ENCODE peak calls at places on chromosomes 13 and 19, in five cellular contexts. J is GM23338, V is tibial artery, U is heart right ventricle, N is fibroblast of lung. C is an unnamed sample.

GRCh38 chr19:1668048-1668338 is 15.6 kb upstream of the TCF3 start:
- DNase-seq in V (no peak), U (no peak), N (no peak), J (no peak), C (no peak)

GRCh38 chr19:872266-872951 is 12.9 kb downstream of the CFD start:
- DNase-seq in V (no peak), U (peak; percentile 50), J (peak; percentile 82), N (peak; percentile 68), C (peak; percentile 77)

GRCh38 chr19:3554254-3555083 is 2.9 kb downstream of the MFSD12 start:
- DNase-seq in N (no peak), J (no peak), V (no peak), U (no peak), C (peak; percentile 33)

GRCh38 chr13:83024955-83025594 is 857.2 kb downstream of the SLITRK1 start:
- DNase-seq in U (no peak), V (no peak), J (no peak), N (peak; percentile 0), C (no peak)

GRCh38 chr13:76820759-76821158 is 65.4 kb downstream of the KCTD12 start:
- DNase-seq in U (peak; percentile 78), J (peak; percentile 8), N (no peak), V (peak; percentile 80), C (no peak)

GRCh38 chr13:111232191-111232590 is 88.3 kb upstream of the TEX29 start:
- DNase-seq in J (no peak), V (no peak), N (no peak), U (no peak), C (no peak)

GRCh38 chr13:24911135-24911524 is 147.2 kb downstream of the RNF17 start:
- DNase-seq in J (no peak), N (peak; percentile 54), U (no peak), V (no peak), C (no peak)

GRCh38 chr13:48838193-48839000 is 137.3 kb upstream of the FNDC3A start:
- DNase-seq in U (no peak), J (no peak), N (no peak), V (no peak), C (no peak)

GRCh38 chr13:25645681-25646080 is 273.9 kb downstream of the ATP8A2 start:
- DNase-seq in J (no peak), U (no peak), N (no peak), V (no peak), C (no peak)

GRCh38 chr19:53908106-53908932 is 759 bp upstream of the CACNG7 start:
- DNase-seq in V (no peak), J (peak; percentile 95), N (peak; percentile 51), U (peak; percentile 36), C (no peak)

GRCh38 chr13:99196466-99197256 is 4.0 kb upstream of the UBAC2 start:
- DNase-seq in V (no peak), U (no peak), J (no peak), N (no peak), C (no peak)

GRCh38 chr13:113623491-113624234 is 34.3 kb downstream of the ATP4B start:
- DNase-seq in N (no peak), J (no peak), U (no peak), V (no peak), C (no peak)

GRCh38 chr13:94660695-94661324 is 51.5 kb downstream of the SOX21 start:
- DNase-seq in N (peak; percentile 11), U (no peak), V (no peak), J (peak; percentile 75), C (no peak)

GRCh38 chr13:20528451-20528850 is 2.8 kb upstream of the CRYL1 start:
- DNase-seq in V (no peak), N (no peak), U (no peak), J (no peak), C (no peak)

GRCh38 chr19:16458391-16459128 is 13.2 kb downstream of the EPS15L1 start:
- DNase-seq in U (no peak), N (no peak), V (no peak), J (no peak), C (no peak)

GRCh38 chr13:48862572-48862971 is 113.1 kb upstream of the FNDC3A start:
- DNase-seq in U (no peak), V (no peak), J (no peak), N (no peak), C (no peak)

GRCh38 chr13:30870049-30870884 is 35.8 kb upstream of the MEDAG start:
- DNase-seq in N (peak; percentile 99), J (peak; percentile 82), V (peak; percentile 96), U (peak; percentile 65), C (no peak)

GRCh38 chr13:76795701-76796695 is 90.2 kb downstream of the KCTD12 start:
- DNase-seq in U (no peak), J (no peak), N (no peak), V (no peak), C (no peak)

GRCh38 chr13:109425821-109426689 is 360.3 kb downstream of the IRS2 start:
- DNase-seq in N (no peak), U (no peak), V (no peak), J (no peak), C (no peak)

GRCh38 chr19:13644648-13645047 is 119.7 kb upstream of the MRI1 start:
- DNase-seq in U (no peak), N (no peak), V (no peak), J (no peak), C (no peak)

GRCh38 chr13:44219808-44220544 is 153.6 kb upstream of the SERP2 start:
- DNase-seq in U (no peak), J (no peak), N (peak; percentile 92), V (no peak), C (no peak)

GRCh38 chr13:30156270-30156669 is 151.1 kb downstream of the KATNAL1 start:
- DNase-seq in U (no peak), V (no peak), N (no peak), J (no peak), C (no peak)

GRCh38 chr19:435056-435706 is 25.7 kb downstream of the SHC2 start:
- DNase-seq in N (no peak), J (no peak), V (no peak), U (no peak), C (no peak)

GRCh38 chr13:51311957-51312520 is 27.5 kb upstream of the SERPINE3 start:
- DNase-seq in V (no peak), J (no peak), N (no peak), U (no peak), C (no peak)

GRCh38 chr19:31356587-31357314 is 7.5 kb upstream of the TSHZ3 start:
- DNase-seq in V (no peak), U (no peak), N (peak; percentile 33), J (peak; percentile 80), C (peak; percentile 34)

GRCh38 chr19:31354919-31355318 is 5.7 kb upstream of the TSHZ3 start:
- DNase-seq in J (peak; percentile 45), U (no peak), V (no peak), N (no peak), C (no peak)

GRCh38 chr19:31357315-31357673 is 8.1 kb upstream of the TSHZ3 start:
- DNase-seq in U (no peak), J (no peak), N (no peak), V (no peak), C (no peak)

GRCh38 chr19:31354316-31354715 is 5.1 kb upstream of the TSHZ3 start:
- DNase-seq in J (peak; percentile 53), U (no peak), N (no peak), V (no peak), C (no peak)

GRCh38 chr19:31355330-31356289 is 6.4 kb upstream of the TSHZ3 start:
- DNase-seq in J (peak; percentile 95), U (no peak), V (no peak), N (peak; percentile 38), C (no peak)
- H3K4me3 ChIP-seq in J (peak overlapping the region; percentile 83), U (no peak overlapping the region), V (no peak overlapping the region), N (no peak overlapping the region), C (no peak overlapping the region)

DNA sequence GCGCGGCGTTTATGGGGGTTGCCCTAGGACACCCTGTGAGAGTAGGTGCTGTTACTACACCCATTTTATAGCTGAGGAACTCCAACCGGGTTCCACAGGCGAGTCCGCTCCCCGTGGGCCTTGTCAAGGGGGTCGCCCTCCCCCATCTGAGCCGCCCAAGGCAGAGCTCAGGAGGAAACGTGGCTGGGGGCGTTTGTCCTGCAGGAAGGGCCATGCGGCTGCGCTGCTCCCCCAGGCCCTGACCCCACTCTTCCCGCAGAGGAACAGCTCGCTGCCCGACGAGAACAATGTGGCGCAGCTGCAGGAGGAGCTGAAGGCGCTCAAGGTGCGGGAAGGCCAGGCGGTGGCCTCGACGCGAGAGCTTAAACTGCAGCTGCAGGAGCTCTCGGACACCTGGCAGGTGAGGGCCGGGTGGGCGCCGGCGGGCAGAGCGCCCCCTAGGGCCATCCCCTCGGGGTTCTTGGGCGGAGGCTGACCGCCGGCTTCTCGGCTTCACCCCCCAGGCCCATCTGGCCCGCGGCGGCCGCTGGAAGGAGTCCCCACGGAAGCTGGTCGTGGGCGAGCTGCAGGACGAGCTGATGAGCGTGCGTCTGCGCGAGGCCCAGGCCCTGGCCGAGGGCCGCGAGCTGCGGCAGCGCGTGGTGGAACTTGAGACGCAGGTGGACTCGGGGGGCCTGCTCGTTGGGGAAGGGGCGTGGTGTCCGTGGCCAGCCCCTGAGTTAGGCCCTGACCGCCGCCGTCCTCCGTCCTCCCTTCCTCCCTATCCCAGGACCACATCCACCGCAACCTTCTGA is 12.4 kb downstream of the PRR36 start:
- DNase-seq in U (no peak), J (peak; percentile 80), V (no peak), N (no peak), C (no peak)
- TF ChIP-seq CTCF in U (no peak), J (peak; percentile 65), V (no peak), N (no peak), C (no peak)

DNA sequence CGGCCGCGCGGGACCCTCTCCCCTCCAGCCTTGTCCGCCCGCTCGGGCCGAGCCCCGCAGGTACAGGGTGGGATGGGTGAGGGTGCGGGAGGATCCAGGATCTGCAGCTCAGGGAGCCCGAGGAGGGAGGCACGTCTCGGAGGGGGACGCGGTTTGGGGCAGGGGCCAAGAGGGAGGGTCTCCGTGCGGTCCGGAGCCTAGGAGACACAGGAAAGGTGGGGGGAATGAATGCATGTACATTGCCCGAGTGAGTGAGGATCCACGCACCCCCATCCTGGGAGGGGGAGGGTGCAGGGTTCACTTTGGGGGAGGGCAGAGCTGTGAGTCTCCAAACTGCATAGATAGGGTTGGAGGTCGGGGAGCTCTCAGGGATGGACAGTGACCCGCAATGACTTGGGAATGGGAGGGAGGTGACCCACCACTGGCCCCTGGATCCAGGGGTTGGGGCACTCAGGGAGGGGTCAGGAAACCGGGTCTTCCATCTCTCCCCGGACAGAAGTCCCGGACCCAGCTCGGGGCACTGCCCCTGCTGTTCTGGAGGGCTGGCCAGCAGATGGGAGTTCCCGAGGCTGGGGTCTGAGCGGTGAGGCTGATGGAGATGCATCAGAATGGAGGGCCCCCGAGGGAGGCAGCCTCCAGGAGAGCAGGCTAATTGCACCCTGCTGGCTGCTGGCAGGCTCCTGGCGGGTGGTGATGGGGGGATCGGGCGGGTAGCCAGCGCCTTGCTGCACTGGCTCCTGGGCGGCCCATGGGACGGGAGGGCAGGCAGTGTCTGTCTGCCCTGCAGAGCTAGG is 548 bp downstream of the KCNN1 start:
- DNase-seq in J (no peak), N (no peak), U (no peak), V (no peak), C (no peak)
- H3K4me3 ChIP-seq in J (peak overlapping the region; percentile 83), N (no peak overlapping the region), U (no peak overlapping the region), V (no peak overlapping the region), C (no peak overlapping the region)

GRCh38 chr19:5514001-5514400 is 53.8 kb downstream of the TINCR start:
- DNase-seq in U (no peak), J (no peak), N (no peak), V (no peak), C (no peak)

GRCh38 chr19:5519076-5519475 is 48.7 kb downstream of the TINCR start:
- DNase-seq in U (no peak), N (no peak), J (no peak), V (no peak), C (no peak)

GRCh38 chr19:5520501-5520900 is 47.3 kb downstream of the TINCR start:
- DNase-seq in N (no peak), J (no peak), U (no peak), V (no peak), C (no peak)

GRCh38 chr19:5515737-5516136 is 52.0 kb downstream of the TINCR start:
- DNase-seq in N (no peak), J (peak; percentile 66), U (no peak), V (no peak), C (no peak)
- TF ChIP-seq CTCF in N (no peak), J (peak; percentile 85), U (no peak), V (no peak), C (no peak)

C was measured in CD8-positive, alpha-beta T cell.